ENCODE peak calls at places on chromosomes 5 and 9, in four cellular contexts. One of them, this sample, is unnamed.
A peak's percentile ranks its signal among the peaks of the same experiment; 100 is the strongest.

GRCh38 chr5:72661405-72661804 is 154.2 kb upstream of the ZNF366 start:
- DNase-seq in neuronal stem cell: no peak
- DNase-seq in cardiac muscle cell: no peak
- DNase-seq in kidney: no peak
- DNase-seq in this sample: no peak

GRCh38 chr9:89522261-89522978 is 24.5 kb upstream of the SEMA4D start:
- DNase-seq in neuronal stem cell: no peak
- DNase-seq in cardiac muscle cell: no peak
- DNase-seq in kidney: no peak
- DNase-seq in this sample: no peak

GRCh38 chr9:133454943-133455673 is 4.7 kb upstream of the CACFD1 start:
- DNase-seq in kidney: peak; percentile 71
- DNase-seq in cardiac muscle cell: no peak
- DNase-seq in neuronal stem cell: no peak
- DNase-seq in this sample: no peak

GRCh38 chr9:134313470-134313869 is 12.8 kb upstream of the RXRA start:
- DNase-seq in cardiac muscle cell: no peak
- DNase-seq in neuronal stem cell: no peak
- DNase-seq in kidney: peak; percentile 42
- DNase-seq in this sample: peak; percentile 32

GRCh38 chr9:82961504-82962125 is 101.3 kb downstream of the RASEF start:
- DNase-seq in neuronal stem cell: peak; percentile 85
- DNase-seq in cardiac muscle cell: peak; percentile 83
- DNase-seq in kidney: peak; percentile 72
- DNase-seq in this sample: peak; percentile 66

GRCh38 chr5:17991775-17992174 is 357.5 kb downstream of the TAF11L14 start:
- DNase-seq in kidney: no peak
- DNase-seq in cardiac muscle cell: no peak
- DNase-seq in neuronal stem cell: no peak
- DNase-seq in this sample: no peak

GRCh38 chr5:139458580-139459407 is 3.7 kb downstream of the ECSCR start:
- DNase-seq in neuronal stem cell: no peak
- DNase-seq in cardiac muscle cell: peak; percentile 57
- DNase-seq in kidney: no peak
- DNase-seq in this sample: peak; percentile 70

GRCh38 chr5:132473019-132473531 is 17.5 kb downstream of the IRF1 start:
- DNase-seq in kidney: peak; percentile 89
- DNase-seq in cardiac muscle cell: no peak
- DNase-seq in neuronal stem cell: no peak
- DNase-seq in this sample: peak; percentile 70

DNA sequence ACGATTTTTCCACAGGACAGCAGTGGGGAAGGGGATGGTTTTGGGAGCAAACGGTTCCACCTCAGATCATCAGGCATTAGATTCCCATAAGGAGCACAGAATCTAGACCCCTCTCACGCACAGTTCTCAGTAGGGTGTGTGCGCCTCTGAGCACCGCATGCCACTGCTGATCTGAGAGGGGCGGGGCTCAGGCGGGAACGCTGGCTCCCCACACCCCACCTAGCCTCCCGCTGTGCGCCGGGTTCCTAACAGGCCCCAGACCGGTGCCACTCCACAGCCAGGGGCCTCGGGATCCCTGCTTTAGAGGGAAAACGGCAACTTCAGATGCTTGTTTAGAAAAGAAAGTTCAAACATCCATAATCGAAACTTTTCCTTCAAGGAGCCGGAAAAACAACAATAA is 20.4 kb downstream of the TERT start:
- DNase-seq in kidney: no peak
- DNase-seq in cardiac muscle cell: no peak
- DNase-seq in neuronal stem cell: no peak
- DNase-seq in this sample: no peak
- H3K4me1 ChIP-seq in kidney: no peaks in the 10 kb centered on the region
- H3K4me1 ChIP-seq in cardiac muscle cell: no peaks in the 10 kb centered on the region
- H3K4me1 ChIP-seq in neuronal stem cell: no peaks in the 10 kb centered on the region
- H3K4me1 ChIP-seq in this sample: no peaks in the 10 kb centered on the region

GRCh38 chr5:166340039-166340438 is 1951.4 kb upstream of the WWC1 start:
- DNase-seq in neuronal stem cell: no peak
- DNase-seq in cardiac muscle cell: no peak
- DNase-seq in kidney: no peak
- DNase-seq in this sample: no peak
- H3K27ac ChIP-seq in neuronal stem cell: no peak overlapping the region
- H3K27ac ChIP-seq in cardiac muscle cell: no peak overlapping the region
- H3K27ac ChIP-seq in kidney: no peak overlapping the region
- H3K27ac ChIP-seq in this sample: no peak overlapping the region

GRCh38 chr5:150611026-150611425 is 29.4 kb upstream of the SYNPO start:
- DNase-seq in neuronal stem cell: no peak
- DNase-seq in cardiac muscle cell: no peak
- DNase-seq in kidney: no peak
- DNase-seq in this sample: no peak
- H3K4me1 ChIP-seq in neuronal stem cell: peaks cover 10% of the 10 kb centered on the region
- H3K4me1 ChIP-seq in cardiac muscle cell: peaks cover 34% of the 10 kb centered on the region
- H3K4me1 ChIP-seq in kidney: peaks cover 51% of the 10 kb centered on the region
- H3K4me1 ChIP-seq in this sample: peaks cover 11% of the 10 kb centered on the region

GRCh38 chr9:34282096-34282495 is 47.0 kb downstream of the KIF24 start:
- DNase-seq in kidney: no peak
- DNase-seq in neuronal stem cell: no peak
- DNase-seq in cardiac muscle cell: peak; percentile 42
- DNase-seq in this sample: no peak
- H3K27ac ChIP-seq in kidney: no peak overlapping the region
- H3K27ac ChIP-seq in neuronal stem cell: no peak overlapping the region
- H3K27ac ChIP-seq in cardiac muscle cell: no peak overlapping the region
- H3K27ac ChIP-seq in this sample: no peak overlapping the region

This sample was measured in aorta.